ENCODE peak calls at places on chromosomes 2 and 18, in eight cellular contexts. I is SK-N-MC, O is adrenal gland, Q is upper lobe of right lung, R is testis, B is ovary, S is lower lobe of right lung, D is cardiac muscle cell. J is an unnamed sample. For H3K36me3, the result is how much of the 10 kb centered on the place peaks cover.

GRCh38 chr2:168157070-168157469 is 90.3 kb downstream of the STK39 start:
- DNase-seq in I (no peak), O (no peak), Q (no peak), R (no peak), B (no peak), S (no peak), D (no peak), J (no peak)

GRCh38 chr2:174335605-174336402 is 1.1 kb downstream of the SP9 start:
- DNase-seq in I (no peak), O (no peak), Q (no peak), R (no peak), B (no peak), S (no peak), D (no peak), J (no peak)

GRCh38 chr2:18659891-18660290 is 70.5 kb upstream of the NT5C1B start:
- DNase-seq in I (no peak), O (no peak), Q (no peak), R (no peak), B (no peak), S (no peak), D (no peak), J (no peak)

GRCh38 chr2:215272918-215273317 is 38.9 kb upstream of the ATIC start:
- DNase-seq in I (no peak), O (no peak), Q (no peak), R (no peak), B (no peak), S (no peak), D (no peak), J (no peak)

GRCh38 chr2:12716250-12717190 is at the start of gene TRIB2:
- DNase-seq in I (no peak), O (peak), Q (peak), R (peak), B (peak), S (peak), D (peak), J (no peak)

GRCh38 chr2:27884546-27884945 is 5.6 kb downstream of the RBKS start:
- DNase-seq in I (no peak), O (no peak), Q (no peak), R (no peak), B (no peak), S (no peak), D (no peak), J (no peak)

GRCh38 chr2:113105047-113105446 is 22.4 kb upstream of the IL1RN start:
- DNase-seq in I (no peak), O (no peak), Q (no peak), R (no peak), B (no peak), S (no peak), D (peak), J (no peak)

GRCh38 chr18:23183356-23184150 is 48.3 kb downstream of the CABLES1 start:
- DNase-seq in I (no peak), O (no peak), Q (no peak), R (no peak), B (no peak), S (no peak), D (peak), J (peak)

GRCh38 chr2:24871852-24872323 is 48.1 kb downstream of the ADCY3 start:
- DNase-seq in I (no peak), O (peak), Q (no peak), R (no peak), B (peak), S (no peak), D (peak), J (no peak)

GRCh38 chr2:8710951-8711350 is 29.1 kb downstream of the ID2 start:
- DNase-seq in I (no peak), O (no peak), Q (no peak), R (no peak), B (no peak), S (no peak), D (no peak), J (no peak)

GRCh38 chr18:11283531-11284071 is 134.2 kb upstream of the PIEZO2 start:
- DNase-seq in I (no peak), O (no peak), Q (no peak), R (no peak), B (no peak), S (no peak), D (peak), J (no peak)

GRCh38 chr2:55929476-55929875 is 5.9 kb upstream of the EFEMP1 start:
- DNase-seq in I (no peak), O (no peak), Q (no peak), R (no peak), B (no peak), S (no peak), D (no peak), J (no peak)

GRCh38 chr18:13823707-13824395 is at the start of gene MC5R:
- DNase-seq in I (no peak), O (peak), Q (peak), R (peak), B (peak), S (peak), D (peak), J (no peak)

GRCh38 chr2:146837857-146838256 is 1007.0 kb upstream of the ACVR2A start:
- DNase-seq in I (no peak), O (no peak), Q (no peak), R (no peak), B (no peak), S (no peak), D (no peak), J (no peak)

GRCh38 chr2:122523143-122523542 is 767.7 kb downstream of the TSN start:
- DNase-seq in I (no peak), O (no peak), Q (no peak), R (no peak), B (no peak), S (no peak), D (no peak), J (no peak)

GRCh38 chr2:74188018-74188601 is 9.4 kb upstream of the MOB1A start:
- DNase-seq in I (no peak), O (no peak), Q (no peak), R (no peak), B (no peak), S (no peak), D (peak), J (peak)

GRCh38 chr2:10573709-10574108 is 116.1 kb downstream of the NOL10 start:
- DNase-seq in I (no peak), O (no peak), Q (no peak), R (no peak), B (no peak), S (no peak), D (no peak), J (no peak)

GRCh38 chr2:10576456-10576855 is 113.3 kb downstream of the NOL10 start:
- DNase-seq in I (no peak), O (no peak), Q (no peak), R (no peak), B (no peak), S (no peak), D (peak), J (no peak)

GRCh38 chr2:10575566-10576300 is 114.0 kb downstream of the NOL10 start:
- DNase-seq in I (no peak), O (no peak), Q (no peak), R (no peak), B (no peak), S (no peak), D (peak), J (peak)

GRCh38 chr2:10572693-10573092 is 117.1 kb downstream of the NOL10 start:
- DNase-seq in I (no peak), O (no peak), Q (no peak), R (no peak), B (no peak), S (no peak), D (no peak), J (no peak)

GRCh38 chr2:10574911-10575310 is 114.9 kb downstream of the NOL10 start:
- DNase-seq in I (no peak), O (no peak), Q (no peak), R (no peak), B (no peak), S (no peak), D (no peak), J (no peak)
- H3K36me3 ChIP-seq in I (half or more), O (under half), Q (under half), R (under half), B (under half), S (half or more), D (under half), J (under half)

GRCh38 chr18:63986885-63987284 is 17.0 kb downstream of the SERPINB8 start:
- DNase-seq in I (no peak), O (no peak), Q (no peak), R (no peak), B (no peak), S (no peak), D (no peak), J (no peak)
- H3K36me3 ChIP-seq in I (under half), O (under half), Q (half or more), R (under half), B (under half), S (half or more), D (under half), J (under half)

DNA sequence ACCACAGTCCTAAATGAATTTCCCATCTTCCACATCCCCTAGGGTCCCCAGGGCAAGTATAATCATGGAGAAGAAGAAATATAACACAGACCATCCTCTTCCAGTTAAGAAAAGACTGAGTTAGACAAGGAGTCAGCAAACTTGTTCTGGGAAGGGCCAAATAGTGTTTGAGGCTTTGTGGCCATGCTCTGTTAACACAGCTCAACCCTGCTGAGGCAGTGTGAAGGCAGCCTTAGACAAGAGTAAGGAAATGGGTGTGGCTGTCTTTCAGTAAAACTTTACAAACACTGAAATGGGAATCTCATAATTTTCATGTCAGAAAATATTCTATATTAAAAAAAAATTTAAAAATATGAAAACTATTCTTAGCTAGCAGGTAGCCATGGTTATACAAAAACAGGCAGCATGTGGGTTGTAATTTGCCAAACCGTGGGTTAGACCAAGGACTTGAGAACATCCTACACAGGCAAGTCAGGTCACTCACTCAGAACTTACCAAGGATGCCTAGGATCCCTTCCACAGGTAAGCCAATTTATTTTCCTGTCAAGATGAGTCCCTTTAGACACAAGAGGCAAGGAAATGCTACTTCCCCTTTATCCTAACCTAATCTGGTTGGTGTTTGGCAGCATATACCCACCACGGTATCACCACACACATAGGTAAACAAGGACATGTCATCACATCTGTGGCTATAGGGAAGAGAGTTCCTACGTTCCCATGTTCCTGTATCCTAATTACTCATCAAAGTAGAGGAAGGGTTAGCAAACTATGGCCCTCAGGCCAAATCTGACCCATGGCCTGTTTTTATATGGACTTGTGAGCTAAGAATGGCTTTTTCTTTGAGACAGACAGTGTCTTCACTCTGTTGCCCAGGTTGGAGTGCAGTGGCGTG is 31.9 kb downstream of the C2orf74 start:
- DNase-seq in I (no peak), O (no peak), Q (no peak), R (no peak), B (no peak), S (no peak), D (peak), J (no peak)
- H3K36me3 ChIP-seq in I (under half), O (under half), Q (half or more), R (under half), B (under half), S (half or more), D (under half), J (under half)

GRCh38 chr18:47110875-47111274 is 39.4 kb downstream of the HDHD2 start:
- DNase-seq in I (no peak), O (no peak), Q (no peak), R (no peak), B (no peak), S (no peak), D (no peak), J (no peak)
- H3K36me3 ChIP-seq in I (under half), O (under half), Q (half or more), R (under half), B (under half), S (half or more), D (under half), J (under half)

DNA sequence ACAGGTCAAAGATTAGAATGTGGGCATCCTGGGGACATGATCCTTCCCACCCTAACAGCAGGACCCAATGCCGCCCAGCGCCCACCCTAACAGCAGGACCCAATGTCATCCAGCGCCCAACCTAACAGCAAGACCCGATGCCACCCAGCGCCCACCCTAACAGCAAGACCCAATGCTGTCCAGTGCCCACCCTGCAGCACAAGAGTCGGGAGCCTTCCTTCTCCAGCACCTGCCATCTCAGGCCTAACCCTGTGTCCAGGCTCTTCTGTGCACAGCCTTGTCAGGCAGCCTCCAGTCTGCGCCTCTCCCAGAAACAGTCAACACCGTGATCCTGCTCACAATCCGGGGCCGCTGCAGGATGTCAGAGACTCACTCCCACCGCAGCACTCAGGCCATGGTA is 237.3 kb upstream of the SALL3 start:
- DNase-seq in I (no peak), O (no peak), Q (no peak), R (no peak), B (no peak), S (no peak), D (no peak), J (no peak)
- H3K36me3 ChIP-seq in I (under half), O (under half), Q (under half), R (under half), B (under half), S (under half), D (under half), J (under half)

DNA sequence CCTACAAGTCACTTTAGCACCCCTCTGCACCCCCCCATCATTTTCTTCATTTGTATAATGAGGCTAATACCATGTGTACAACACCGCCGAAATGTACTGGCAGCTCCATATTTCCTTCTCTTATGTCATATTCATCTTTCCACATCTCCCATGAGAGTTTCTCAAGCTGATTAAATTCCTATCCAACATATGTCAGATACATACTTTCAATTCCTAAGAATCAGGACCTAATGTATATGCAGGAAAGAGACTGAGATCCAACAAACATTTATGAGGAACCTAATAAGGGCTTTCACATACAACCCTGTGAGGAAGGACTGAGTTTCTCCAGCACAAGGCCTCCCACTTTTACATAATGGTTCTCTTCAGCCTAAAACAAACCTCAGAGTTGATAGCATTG is 41.9 kb downstream of the PRKD3 start:
- DNase-seq in I (no peak), O (no peak), Q (no peak), R (no peak), B (no peak), S (no peak), D (peak), J (no peak)
- H3K36me3 ChIP-seq in I (half or more), O (under half), Q (half or more), R (under half), B (under half), S (half or more), D (half or more), J (under half)

GRCh38 chr2:32360416-32360815 is 3.6 kb downstream of the BIRC6 start:
- DNase-seq in I (no peak), O (no peak), Q (no peak), R (no peak), B (no peak), S (no peak), D (no peak), J (no peak)
- H3K36me3 ChIP-seq in I (under half), O (under half), Q (under half), R (under half), B (under half), S (under half), D (under half), J (under half)

GRCh38 chr18:76928179-76928868 is 106.0 kb downstream of the ZNF236 start:
- DNase-seq in I (no peak), O (no peak), Q (no peak), R (no peak), B (no peak), S (no peak), D (no peak), J (no peak)

GRCh38 chr18:76920974-76921373 is 98.6 kb downstream of the ZNF236 start:
- DNase-seq in I (no peak), O (no peak), Q (no peak), R (no peak), B (no peak), S (no peak), D (no peak), J (no peak)

GRCh38 chr18:76922107-76922506 is 99.8 kb downstream of the ZNF236 start:
- DNase-seq in I (no peak), O (peak), Q (peak), R (peak), B (no peak), S (no peak), D (peak), J (no peak)

GRCh38 chr18:76927216-76927725 is 104.9 kb downstream of the ZNF236 start:
- DNase-seq in I (no peak), O (no peak), Q (no peak), R (no peak), B (no peak), S (no peak), D (no peak), J (no peak)

DNA sequence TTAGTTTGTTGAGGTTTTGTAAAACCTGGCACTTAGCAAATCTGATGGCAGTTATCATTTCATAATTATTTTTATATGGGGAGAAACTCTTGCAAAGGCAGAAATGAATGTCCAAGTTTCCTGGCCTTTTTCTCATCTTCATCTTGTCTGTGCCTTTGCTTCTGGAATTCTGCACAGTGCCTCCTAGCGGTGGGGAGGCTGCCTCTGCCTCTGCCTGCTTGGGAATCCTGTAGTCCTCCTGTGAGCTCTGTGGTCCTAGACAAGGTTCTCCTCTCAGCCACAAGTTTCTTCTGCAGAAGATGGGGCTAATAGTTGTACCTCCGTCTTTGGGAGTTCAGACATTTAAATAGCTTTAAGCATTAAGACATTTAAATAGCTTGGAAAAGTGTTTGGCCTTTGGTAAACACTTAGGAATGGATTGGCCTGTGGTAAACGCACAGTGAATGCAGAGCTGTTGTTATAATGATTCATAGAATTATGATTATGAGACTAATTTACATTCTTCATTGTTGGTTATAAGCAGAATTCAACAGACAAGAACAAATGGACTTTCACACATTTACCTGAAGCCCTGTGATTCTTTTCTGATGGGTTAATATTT is 101.2 kb downstream of the ZNF236 start:
- DNase-seq in I (no peak), O (no peak), Q (no peak), R (peak), B (no peak), S (no peak), D (peak), J (no peak)
- H3K36me3 ChIP-seq in I (under half), O (under half), Q (half or more), R (under half), B (under half), S (half or more), D (under half), J (under half)

GRCh38 chr2:120180066-120180465 is 43.1 kb downstream of the TMEM185B start:
- DNase-seq in I (no peak), O (no peak), Q (no peak), R (no peak), B (no peak), S (no peak), D (no peak), J (no peak)

GRCh38 chr2:120177011-120177621 is 46.1 kb downstream of the TMEM185B start:
- DNase-seq in I (no peak), O (peak), Q (peak), R (no peak), B (no peak), S (peak), D (no peak), J (no peak)

GRCh38 chr2:120176526-120176925 is 46.7 kb downstream of the TMEM185B start:
- DNase-seq in I (no peak), O (no peak), Q (no peak), R (no peak), B (no peak), S (no peak), D (no peak), J (no peak)

GRCh38 chr2:120175000-120175581 is 48.1 kb downstream of the TMEM185B start:
- DNase-seq in I (peak), O (peak), Q (no peak), R (peak), B (no peak), S (no peak), D (peak), J (peak)

GRCh38 chr2:120177973-120178372 is 45.2 kb downstream of the TMEM185B start:
- DNase-seq in I (no peak), O (no peak), Q (no peak), R (no peak), B (no peak), S (no peak), D (no peak), J (no peak)
- H3K36me3 ChIP-seq in I (under half), O (under half), Q (under half), R (under half), B (under half), S (under half), D (under half), J (under half)